ENCODE peak calls at places on chromosomes 13 and 19, in five cellular contexts. D is choroid plexus epithelial cell, S is transverse colon, K is MM.1S, W is HFF-Myc. I is an unnamed sample.

GRCh38 chr13:110819203-110820014 is 95.5 kb downstream of the ANKRD10 start:
- DNase-seq in K (peak; percentile 75), S (peak; percentile 84), D (peak; percentile 72), W (peak; percentile 45), I (peak; percentile 31)

GRCh38 chr19:6809262-6809661 is 36.8 kb downstream of the VAV1 start:
- DNase-seq in D (no peak), K (no peak), S (no peak), W (no peak), I (no peak)

GRCh38 chr13:41032646-41033396 is 13.7 kb upstream of the ELF1 start:
- DNase-seq in D (no peak), S (no peak), W (no peak), K (no peak), I (no peak)

GRCh38 chr13:99617474-99618255 is 116.4 kb downstream of the TM9SF2 start:
- DNase-seq in S (peak; percentile 21), K (no peak), W (peak; percentile 69), D (peak; percentile 87), I (no peak)

GRCh38 chr13:29707876-29708543 is 112.5 kb upstream of the SLC7A1 start:
- DNase-seq in W (peak; percentile 24), D (peak; percentile 72), S (peak; percentile 48), K (peak; percentile 33), I (no peak)

GRCh38 chr19:51002542-51003311 is 1.3 kb upstream of the KLK8 start:
- DNase-seq in K (peak; percentile 14), S (no peak), D (no peak), W (no peak), I (no peak)

GRCh38 chr13:39910833-39911232 is 255.4 kb downstream of the COG6 start:
- DNase-seq in D (peak; percentile 32), K (no peak), S (no peak), W (no peak), I (no peak)

GRCh38 chr19:17575871-17576757 is 20.7 kb downstream of the COLGALT1 start:
- DNase-seq in D (no peak), W (no peak), S (peak; percentile 28), K (no peak), I (no peak)

GRCh38 chr13:34748078-34748477 is 194.0 kb upstream of the NBEA start:
- DNase-seq in S (peak; percentile 13), W (no peak), D (peak; percentile 8), K (no peak), I (no peak)

GRCh38 chr19:4352701-4353121 is 9.3 kb downstream of the MPND start:
- DNase-seq in W (no peak), D (peak; percentile 81), S (no peak), K (peak; percentile 41), I (no peak)

GRCh38 chr13:104171132-104171531 is 1104.9 kb upstream of the SLC10A2 start:
- DNase-seq in S (no peak), W (no peak), K (no peak), D (no peak), I (no peak)

GRCh38 chr13:110506859-110507566 is 54.5 kb downstream of the RAB20 start:
- DNase-seq in S (peak; percentile 90), D (peak; percentile 87), W (no peak), K (no peak), I (no peak)

GRCh38 chr19:13100031-13100588 is 2.5 kb downstream of the LYL1 start:
- DNase-seq in K (no peak), W (no peak), S (no peak), D (no peak), I (peak; percentile 81)

GRCh38 chr13:113946409-113947181 is 27.3 kb downstream of the C13orf46 start:
- DNase-seq in K (no peak), S (no peak), W (no peak), D (no peak), I (no peak)

GRCh38 chr19:31255863-31256600 is 93.2 kb downstream of the TSHZ3 start:
- DNase-seq in D (no peak), K (no peak), S (no peak), W (no peak), I (no peak)

GRCh38 chr13:106523566-106523965 is 11.9 kb downstream of the EFNB2 start:
- DNase-seq in W (no peak), D (no peak), S (no peak), K (no peak), I (no peak)

GRCh38 chr19:41350735-41351338 is 2.9 kb downstream of the TGFB1 start:
- DNase-seq in S (no peak), K (no peak), W (no peak), D (peak; percentile 32), I (no peak)

GRCh38 chr13:75907044-75907443 is 270.9 kb downstream of the LMO7 start:
- DNase-seq in W (no peak), D (no peak), S (no peak), K (no peak), I (no peak)

GRCh38 chr19:17468302-17469091 is 1.8 kb upstream of the SLC27A1 start:
- DNase-seq in D (peak; percentile 26), W (no peak), K (no peak), S (peak; percentile 38), I (no peak)

GRCh38 chr19:55173717-55174409 is 6.2 kb downstream of the SYT5 start:
- DNase-seq in K (no peak), D (peak; percentile 59), W (no peak), S (peak; percentile 61), I (no peak)

GRCh38 chr13:90531744-90532143 is 815.7 kb upstream of the MIR17HG start:
- DNase-seq in W (no peak), K (no peak), D (no peak), S (no peak), I (no peak)

GRCh38 chr19:38559428-38560401 is 58.0 kb downstream of the MAP4K1 start:
- DNase-seq in K (peak; percentile 49), S (no peak), D (peak; percentile 13), W (no peak), I (peak; percentile 95)

GRCh38 chr13:83691966-83692365 is 190.3 kb downstream of the SLITRK1 start:
- DNase-seq in K (no peak), D (peak; percentile 41), S (no peak), W (no peak), I (no peak)

GRCh38 chr19:19642506-19643157 is 825 bp downstream of the GMIP start:
- DNase-seq in K (no peak), W (no peak), D (no peak), S (peak; percentile 23), I (no peak)

GRCh38 chr13:99980201-99981114 is 1.1 kb upstream of the ZIC2 start:
- DNase-seq in W (no peak), S (peak; percentile 69), D (peak; percentile 92), K (peak; percentile 85), I (no peak)

GRCh38 chr19:50486823-50487515 is 10.3 kb upstream of the GARIN5A start:
- DNase-seq in K (peak; percentile 37), D (peak; percentile 53), W (peak; percentile 42), S (no peak), I (no peak)

DNA sequence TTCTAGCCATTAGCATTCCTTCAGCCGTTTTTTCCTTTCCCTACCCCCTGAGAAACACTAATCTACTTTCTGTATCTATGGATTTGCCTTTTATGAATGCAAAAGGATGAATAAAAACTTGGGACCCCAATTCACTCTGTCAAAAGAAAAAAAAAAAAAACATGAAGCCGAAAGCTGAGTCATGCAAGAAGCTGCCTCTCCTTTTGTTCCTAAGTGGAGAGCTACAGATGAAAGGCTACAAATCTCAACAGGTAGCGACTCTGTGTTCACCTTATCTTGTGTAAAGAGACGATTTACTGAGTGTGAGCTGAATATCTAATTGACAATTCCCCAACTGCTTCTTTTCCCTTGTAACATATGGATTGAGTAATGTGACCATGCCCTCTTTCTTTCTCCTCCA is 1072.8 kb downstream of the UQCRFS1 start:
- DNase-seq in W (no peak), K (no peak), S (no peak), D (no peak), I (no peak)
- H3K4me3 ChIP-seq in W (no peak overlapping the region), K (no peak overlapping the region), S (no peak overlapping the region), D (no peak overlapping the region), I (no peak overlapping the region)

GRCh38 chr13:23657056-23657455 is 86.8 kb downstream of the TNFRSF19 start:
- DNase-seq in S (no peak), W (no peak), K (no peak), D (no peak), I (no peak)
- TF ChIP-seq CTCF in S (no peak), W (no peak), K (no peak), D (no peak), I (no peak)

DNA sequence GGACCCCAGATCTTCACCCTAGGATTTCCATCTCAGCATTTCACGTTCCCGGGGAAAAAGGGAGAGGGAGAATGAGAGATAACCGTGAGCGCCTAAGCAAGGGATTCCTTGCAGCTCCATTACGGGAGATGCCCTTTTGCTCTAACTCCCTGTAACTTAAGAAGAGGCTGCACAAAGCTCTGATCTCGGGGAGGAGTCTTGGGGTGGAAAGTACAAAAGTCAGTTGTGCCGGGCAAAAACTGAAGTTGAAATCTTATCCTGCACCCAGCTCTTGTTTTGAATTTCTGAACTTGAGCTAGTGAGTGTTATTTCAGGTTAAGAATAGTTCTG is 256.4 kb upstream of the SOX21 start:
- DNase-seq in S (no peak), K (no peak), D (no peak), W (no peak), I (no peak)
- H3K4me3 ChIP-seq in S (no peak overlapping the region), K (no peak overlapping the region), D (no peak overlapping the region), W (no peak overlapping the region), I (no peak overlapping the region)

DNA sequence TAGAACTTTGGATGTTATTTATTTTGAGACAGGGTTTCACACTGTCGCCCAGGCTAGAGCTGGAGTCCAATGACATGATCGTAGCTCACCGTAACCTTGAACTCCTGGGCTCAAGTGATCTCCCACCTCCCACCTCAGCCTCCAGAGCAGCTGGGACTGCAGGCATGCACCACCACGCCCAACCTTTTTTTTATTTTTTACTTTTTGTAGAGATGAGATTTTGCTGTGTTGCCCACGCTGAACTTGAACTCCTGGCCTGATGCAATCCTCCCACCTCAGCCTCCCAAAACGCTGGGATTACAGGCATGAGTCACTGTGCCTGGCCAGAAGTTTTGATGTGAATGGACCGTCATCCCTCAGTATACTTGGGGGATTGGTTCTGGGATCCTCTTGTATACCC is 13.7 kb downstream of the ANKRD27 start:
- DNase-seq in K (no peak), W (no peak), D (no peak), S (no peak), I (no peak)
- TF ChIP-seq CTCF in K (no peak), W (no peak), D (no peak), S (no peak), I (no peak)

I was measured in GM12864.